ENCODE peak calls at places on chromosomes 12 and 14, in four cellular contexts. Y, K, T and N are unnamed samples.

GRCh38 chr12:52139579-52140062 is 52.2 kb downstream of the KRT80 start:
- DNase-seq in Y (no peak), K (no peak), T (peak; percentile 43), N (peak; percentile 90)

GRCh38 chr12:6533653-6534157 is 612 bp upstream of the GAPDH start:
- DNase-seq in Y (peak; percentile 76), K (peak; percentile 86), T (peak; percentile 87), N (no peak)

GRCh38 chr14:68141531-68142088 is 322.0 kb downstream of the RAD51B start:
- DNase-seq in Y (peak; percentile 60), K (no peak), T (no peak), N (no peak)

GRCh38 chr12:108948369-108948768 is 68.5 kb downstream of the DAO start:
- DNase-seq in Y (no peak), K (no peak), T (no peak), N (no peak)

GRCh38 chr12:88960213-88960878 is 380.1 kb upstream of the KITLG start:
- DNase-seq in Y (peak; percentile 91), K (peak; percentile 59), T (no peak), N (no peak)

GRCh38 chr14:95620659-95621059 is 65.6 kb upstream of the TCL1B start:
- DNase-seq in Y (no peak), K (no peak), T (peak; percentile 34), N (no peak)

GRCh38 chr12:22684124-22684523 is 59.2 kb downstream of the ETNK1 start:
- DNase-seq in Y (no peak), K (no peak), T (no peak), N (no peak)

GRCh38 chr12:3930216-3930615 is 57.0 kb upstream of the PARP11 start:
- DNase-seq in Y (no peak), K (no peak), T (no peak), N (no peak)

GRCh38 chr14:34436960-34437728 is 24.9 kb downstream of the SPTSSA start:
- DNase-seq in Y (no peak), K (peak; percentile 87), T (no peak), N (no peak)

GRCh38 chr14:20428802-20429201 is 7.2 kb downstream of the KLHL33 start:
- DNase-seq in Y (no peak), K (no peak), T (no peak), N (no peak)

GRCh38 chr12:96136720-96137378 is 57.3 kb upstream of the ELK3 start:
- DNase-seq in Y (no peak), K (no peak), T (no peak), N (no peak)

GRCh38 chr12:71541583-71541982 is 102.0 kb downstream of the LGR5 start:
- DNase-seq in Y (no peak), K (no peak), T (no peak), N (no peak)

GRCh38 chr14:52402812-52403526 is 88.9 kb downstream of the PTGER2 start:
- DNase-seq in Y (no peak), K (no peak), T (no peak), N (no peak)

GRCh38 chr12:104219361-104219892 is 3.8 kb downstream of the TXNRD1 start:
- DNase-seq in Y (peak; percentile 83), K (peak; percentile 77), T (peak; percentile 41), N (no peak)

GRCh38 chr12:93978553-93978952 is 169.8 kb upstream of the PLXNC1 start:
- DNase-seq in Y (no peak), K (no peak), T (peak; percentile 17), N (no peak)

GRCh38 chr12:193282-193681 is 20.7 kb downstream of the SLC6A12 start:
- DNase-seq in Y (no peak), K (no peak), T (no peak), N (no peak)

GRCh38 chr12:101235686-101236085 is 25.6 kb upstream of the SLC5A8 start:
- DNase-seq in Y (no peak), K (no peak), T (no peak), N (no peak)

GRCh38 chr12:130116791-130117190 is 45.5 kb upstream of the FZD10 start:
- DNase-seq in Y (no peak), K (no peak), T (no peak), N (no peak)

GRCh38 chr12:90851800-90852718 is 102.9 kb downstream of the CCER1 start:
- DNase-seq in Y (no peak), K (peak; percentile 69), T (no peak), N (no peak)

GRCh38 chr12:6667559-6668210 is 4.8 kb upstream of the ING4 start:
- DNase-seq in Y (peak; percentile 21), K (no peak), T (no peak), N (no peak)

GRCh38 chr12:100154472-100155247 is 12.0 kb upstream of the BLTP3B start:
- DNase-seq in Y (peak; percentile 62), K (peak; percentile 69), T (peak; percentile 85), N (peak; percentile 98)

GRCh38 chr12:102399653-102400052 is 80.7 kb downstream of the IGF1 start:
- DNase-seq in Y (no peak), K (no peak), T (no peak), N (no peak)

DNA sequence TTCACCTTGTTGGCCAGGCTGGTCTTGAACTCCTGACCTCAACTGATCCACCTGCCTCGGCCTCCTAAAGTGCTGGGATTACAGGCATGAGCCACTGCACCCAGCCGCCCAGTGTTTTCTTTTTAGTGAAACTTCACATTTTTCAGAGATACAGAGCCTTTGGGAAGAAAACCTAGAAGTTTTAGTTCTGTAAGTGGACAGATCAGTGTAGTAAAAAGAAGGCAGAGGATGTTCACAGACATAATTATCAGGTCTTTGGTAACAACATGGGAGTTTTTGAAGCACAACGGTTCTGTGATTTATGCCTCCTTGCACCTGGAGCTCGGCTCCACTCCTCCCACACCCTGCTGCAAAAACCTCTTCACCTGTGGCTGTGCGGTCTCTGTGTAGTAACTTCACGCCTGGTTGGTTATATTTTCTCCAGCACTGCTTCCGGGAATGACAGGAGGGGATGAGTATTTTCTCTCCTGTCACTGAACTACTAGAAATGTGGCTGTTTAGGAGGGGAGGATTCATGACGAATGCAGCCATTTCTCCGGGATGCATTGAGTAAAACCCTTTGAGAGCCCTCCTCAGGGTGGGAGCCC is 67.0 kb downstream of the ARF6 start:
- DNase-seq in Y (no peak), K (no peak), T (no peak), N (no peak)
- TF ChIP-seq FOSL1 in Y (no peak), K (no peak), T (no peak), N (no peak)

GRCh38 chr12:120903382-120903817 is 758 bp downstream of the SPPL3 start:
- DNase-seq in Y (no peak), K (peak; percentile 39), T (peak; percentile 65), N (no peak)

GRCh38 chr12:120901818-120902217 is 2.3 kb downstream of the SPPL3 start:
- DNase-seq in Y (no peak), K (no peak), T (no peak), N (no peak)

GRCh38 chr12:120905856-120906384 is 1.8 kb upstream of the SPPL3 start:
- DNase-seq in Y (no peak), K (no peak), T (no peak), N (no peak)

GRCh38 chr12:120903818-120904773 is at the start of gene SPPL3:
- DNase-seq in Y (peak; percentile 58), K (peak; percentile 75), T (peak; percentile 94), N (peak; percentile 96)

DNA sequence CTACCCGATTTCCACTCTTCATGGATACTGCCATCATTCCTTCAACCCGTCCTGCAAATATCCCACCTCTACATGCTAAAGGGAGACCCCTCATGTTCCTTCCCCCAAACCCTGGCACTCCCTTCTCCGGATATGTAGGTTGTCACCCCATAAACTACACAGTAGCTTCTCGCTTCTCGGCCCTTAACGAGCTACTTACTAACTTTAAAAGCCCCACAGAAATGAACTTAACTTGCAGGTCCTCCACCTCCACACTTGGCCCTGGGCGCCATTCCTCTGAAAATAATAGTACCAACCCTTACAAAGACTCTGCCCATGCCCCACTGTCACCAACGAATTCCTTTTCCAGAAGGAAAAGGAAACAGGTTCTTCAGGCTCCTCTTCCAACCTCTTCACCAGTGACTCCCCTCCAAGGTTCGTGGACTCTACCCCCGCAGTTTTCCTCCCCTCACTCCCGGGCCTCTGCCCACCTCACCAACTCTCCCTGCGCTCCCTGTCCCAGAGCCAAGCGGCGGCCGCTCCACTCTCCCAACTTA is 1.2 kb downstream of the SPPL3 start:
- DNase-seq in Y (no peak), K (no peak), T (no peak), N (no peak)
- TF ChIP-seq FOSL1 in Y (no peak), K (no peak), T (no peak), N (no peak)

DNA sequence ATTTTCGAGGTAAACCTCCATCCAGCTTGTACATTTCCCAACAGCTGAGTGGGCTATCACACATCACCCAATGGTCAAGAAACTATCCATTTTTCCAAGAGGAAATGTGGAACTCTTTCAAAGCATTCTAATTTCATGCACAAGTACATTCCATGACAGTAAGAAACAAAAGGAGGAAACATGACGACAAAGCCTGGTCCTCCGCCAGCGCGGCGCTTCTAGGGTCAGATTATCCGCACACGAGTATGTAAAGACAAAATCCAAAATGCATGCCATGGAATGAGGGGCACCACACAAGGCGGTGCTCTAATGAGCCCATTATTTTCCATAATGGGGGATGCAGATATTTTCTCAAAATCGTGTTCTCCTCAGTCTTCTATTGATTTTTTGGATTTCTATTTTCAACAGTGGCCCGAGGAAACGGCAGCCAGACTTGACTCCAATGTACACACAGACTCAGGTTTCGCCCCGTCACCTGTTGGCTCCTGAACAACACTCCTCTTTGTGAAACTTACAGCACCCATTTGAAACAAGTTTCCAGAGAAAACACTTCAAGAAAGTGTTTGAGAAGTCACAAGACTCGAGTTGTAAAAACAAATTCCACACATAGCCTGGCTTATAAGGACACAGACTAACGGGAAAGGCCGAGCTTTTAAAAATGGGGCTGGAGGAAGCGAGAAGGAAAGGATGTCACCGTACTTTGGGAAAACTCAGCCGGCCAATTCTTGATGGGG is 107.3 kb downstream of the PRICKLE1 start:
- DNase-seq in Y (no peak), K (peak; percentile 3), T (no peak), N (no peak)
- TF ChIP-seq FOSL1 in Y (no peak), K (no peak), T (no peak), N (no peak)

DNA sequence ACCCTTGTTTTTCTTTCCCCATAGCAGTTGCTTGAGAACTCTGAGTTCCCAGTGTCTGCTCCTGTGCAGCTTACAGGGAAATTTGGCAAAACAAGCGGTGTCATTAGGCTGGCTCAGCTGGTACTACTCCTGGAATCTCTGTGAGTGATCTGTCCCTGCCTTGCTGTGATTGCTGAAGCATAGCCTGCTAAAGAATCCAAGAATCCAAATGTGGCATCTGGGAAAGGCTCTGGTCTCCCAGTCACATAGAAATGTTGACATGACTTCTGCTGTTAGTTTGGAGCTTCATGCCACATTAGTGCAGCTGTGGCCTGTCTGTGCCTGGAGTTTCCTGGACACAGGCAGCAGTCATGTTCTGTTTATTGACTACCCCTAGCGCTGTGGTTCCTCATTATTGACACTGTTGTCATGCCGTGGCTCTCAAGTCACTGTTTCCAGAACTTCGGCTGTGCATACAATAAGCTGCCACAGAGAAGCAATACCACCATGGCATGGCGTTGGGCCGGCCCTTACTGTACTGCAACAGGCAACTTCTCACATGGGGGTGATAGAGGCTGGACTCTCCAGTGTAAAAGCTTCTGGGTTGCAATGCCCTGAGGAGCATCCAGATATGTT is 166.8 kb downstream of the MYRFL start:
- DNase-seq in Y (no peak), K (no peak), T (no peak), N (no peak)
- TF ChIP-seq FOSL1 in Y (no peak), K (no peak), T (no peak), N (no peak)

GRCh38 chr12:122820138-122820537 is 15.1 kb upstream of the HIP1R start:
- DNase-seq in Y (no peak), K (no peak), T (no peak), N (no peak)
- TF ChIP-seq FOSL1 in Y (no peak), K (no peak), T (no peak), N (no peak)